ENCODE peak calls at places on chromosomes 7 and 10, in seven cellular contexts. One of them, this sample, is unnamed.

GRCh38 chr10:131636841-131637724 is 263.7 kb upstream of the PPP2R2D start:
- DNase-seq in mesendoderm: no peak
- DNase-seq in neuronal stem cell: no peak
- DNase-seq in H9: no peak
- DNase-seq in mesenchymal stem cell: no peak
- DNase-seq in IMR-90: no peak
- DNase-seq in trophoblast cell: no peak
- DNase-seq in this sample: no peak

GRCh38 chr7:16609842-16610450 is 35.6 kb downstream of the ANKMY2 start:
- DNase-seq in mesenchymal stem cell: no peak
- DNase-seq in H9: no peak
- DNase-seq in neuronal stem cell: no peak
- DNase-seq in mesendoderm: no peak
- DNase-seq in trophoblast cell: no peak
- DNase-seq in IMR-90: no peak
- DNase-seq in this sample: no peak

GRCh38 chr10:77744249-77744648 is 106.6 kb upstream of the KCNMA1 start:
- DNase-seq in H9: no peak
- DNase-seq in trophoblast cell: peak; percentile 79
- DNase-seq in neuronal stem cell: no peak
- DNase-seq in mesenchymal stem cell: peak; percentile 38
- DNase-seq in mesendoderm: no peak
- DNase-seq in IMR-90: no peak
- DNase-seq in this sample: no peak

GRCh38 chr10:21194510-21194993 is 297.4 kb upstream of the NEBL start:
- DNase-seq in trophoblast cell: peak; percentile 40
- DNase-seq in IMR-90: no peak
- DNase-seq in mesenchymal stem cell: peak; percentile 17
- DNase-seq in neuronal stem cell: no peak
- DNase-seq in H9: no peak
- DNase-seq in mesendoderm: no peak
- DNase-seq in this sample: no peak

GRCh38 chr7:111763221-111763791 is 201.0 kb upstream of the IMMP2L start:
- DNase-seq in mesenchymal stem cell: peak; percentile 68
- DNase-seq in H9: peak; percentile 47
- DNase-seq in IMR-90: peak; percentile 71
- DNase-seq in neuronal stem cell: peak; percentile 38
- DNase-seq in trophoblast cell: peak; percentile 62
- DNase-seq in mesendoderm: peak; percentile 71
- DNase-seq in this sample: no peak

GRCh38 chr7:100827330-100828226 is at the start of gene EPHB4:
- DNase-seq in IMR-90: peak; percentile 86
- DNase-seq in trophoblast cell: peak; percentile 39
- DNase-seq in mesendoderm: peak; percentile 97
- DNase-seq in neuronal stem cell: peak; percentile 90
- DNase-seq in mesenchymal stem cell: peak; percentile 91
- DNase-seq in H9: peak; percentile 94
- DNase-seq in this sample: no peak

GRCh38 chr7:7686806-7687205 is 31.6 kb downstream of the RPA3 start:
- DNase-seq in neuronal stem cell: no peak
- DNase-seq in mesendoderm: no peak
- DNase-seq in trophoblast cell: no peak
- DNase-seq in IMR-90: no peak
- DNase-seq in H9: no peak
- DNase-seq in mesenchymal stem cell: no peak
- DNase-seq in this sample: no peak

GRCh38 chr7:2738766-2739549 is 51.0 kb downstream of the AMZ1 start:
- DNase-seq in IMR-90: no peak
- DNase-seq in mesendoderm: no peak
- DNase-seq in neuronal stem cell: no peak
- DNase-seq in trophoblast cell: no peak
- DNase-seq in mesenchymal stem cell: no peak
- DNase-seq in H9: peak; percentile 23
- DNase-seq in this sample: peak; percentile 33

GRCh38 chr7:35286986-35287385 is 33.1 kb upstream of the TBX20 start:
- DNase-seq in mesenchymal stem cell: no peak
- DNase-seq in trophoblast cell: no peak
- DNase-seq in neuronal stem cell: no peak
- DNase-seq in H9: no peak
- DNase-seq in IMR-90: no peak
- DNase-seq in mesendoderm: no peak
- DNase-seq in this sample: no peak

GRCh38 chr10:23344251-23344841 is at the start of gene C10orf67:
- DNase-seq in neuronal stem cell: peak; percentile 32
- DNase-seq in mesenchymal stem cell: peak; percentile 49
- DNase-seq in IMR-90: peak; percentile 39
- DNase-seq in trophoblast cell: peak; percentile 77
- DNase-seq in H9: peak; percentile 62
- DNase-seq in mesendoderm: peak; percentile 75
- DNase-seq in this sample: peak; percentile 70

GRCh38 chr7:3481435-3481834 is 180.4 kb downstream of the SDK1 start:
- DNase-seq in IMR-90: no peak
- DNase-seq in mesendoderm: no peak
- DNase-seq in mesenchymal stem cell: no peak
- DNase-seq in H9: no peak
- DNase-seq in trophoblast cell: no peak
- DNase-seq in neuronal stem cell: no peak
- DNase-seq in this sample: no peak

GRCh38 chr10:14383266-14383665 is 52.5 kb upstream of the FRMD4A start:
- DNase-seq in neuronal stem cell: no peak
- DNase-seq in IMR-90: peak; percentile 60
- DNase-seq in mesendoderm: peak; percentile 21
- DNase-seq in H9: no peak
- DNase-seq in mesenchymal stem cell: peak; percentile 17
- DNase-seq in trophoblast cell: peak; percentile 12
- DNase-seq in this sample: no peak

GRCh38 chr10:128868481-128868880 is 598.6 kb upstream of the MGMT start:
- DNase-seq in trophoblast cell: no peak
- DNase-seq in mesenchymal stem cell: no peak
- DNase-seq in neuronal stem cell: no peak
- DNase-seq in mesendoderm: no peak
- DNase-seq in IMR-90: no peak
- DNase-seq in H9: no peak
- DNase-seq in this sample: peak; percentile 8

GRCh38 chr7:44087914-44088838 is 5.8 kb upstream of the POLM start:
- DNase-seq in trophoblast cell: no peak
- DNase-seq in mesendoderm: no peak
- DNase-seq in neuronal stem cell: no peak
- DNase-seq in H9: no peak
- DNase-seq in IMR-90: peak; percentile 81
- DNase-seq in mesenchymal stem cell: no peak
- DNase-seq in this sample: no peak

GRCh38 chr7:145169908-145170307 is 334.1 kb upstream of the TPK1 start:
- DNase-seq in mesendoderm: peak; percentile 28
- DNase-seq in IMR-90: no peak
- DNase-seq in mesenchymal stem cell: no peak
- DNase-seq in neuronal stem cell: no peak
- DNase-seq in trophoblast cell: no peak
- DNase-seq in H9: no peak
- DNase-seq in this sample: no peak

GRCh38 chr10:63976538-63976937 is 455.3 kb downstream of the REEP3 start:
- DNase-seq in H9: peak; percentile 71
- DNase-seq in trophoblast cell: peak; percentile 72
- DNase-seq in neuronal stem cell: peak; percentile 29
- DNase-seq in IMR-90: peak; percentile 6
- DNase-seq in mesenchymal stem cell: peak; percentile 9
- DNase-seq in mesendoderm: peak; percentile 75
- DNase-seq in this sample: no peak

GRCh38 chr7:34739651-34740300 is 81.8 kb downstream of the NPSR1 start:
- DNase-seq in mesenchymal stem cell: no peak
- DNase-seq in IMR-90: no peak
- DNase-seq in H9: no peak
- DNase-seq in trophoblast cell: no peak
- DNase-seq in mesendoderm: no peak
- DNase-seq in neuronal stem cell: no peak
- DNase-seq in this sample: no peak

GRCh38 chr7:105768898-105769507 is 107.4 kb downstream of the ATXN7L1 start:
- DNase-seq in trophoblast cell: peak; percentile 93
- DNase-seq in mesenchymal stem cell: no peak
- DNase-seq in H9: no peak
- DNase-seq in mesendoderm: no peak
- DNase-seq in IMR-90: no peak
- DNase-seq in neuronal stem cell: no peak
- DNase-seq in this sample: no peak

GRCh38 chr7:101567231-101567630 is 61.9 kb downstream of the MYL10 start:
- DNase-seq in IMR-90: no peak
- DNase-seq in mesenchymal stem cell: no peak
- DNase-seq in neuronal stem cell: peak; percentile 27
- DNase-seq in mesendoderm: no peak
- DNase-seq in H9: peak; percentile 31
- DNase-seq in trophoblast cell: no peak
- DNase-seq in this sample: no peak

GRCh38 chr7:84510501-84510900 is 315.9 kb upstream of the SEMA3A start:
- DNase-seq in IMR-90: peak; percentile 78
- DNase-seq in trophoblast cell: peak; percentile 15
- DNase-seq in neuronal stem cell: no peak
- DNase-seq in mesenchymal stem cell: peak; percentile 46
- DNase-seq in mesendoderm: no peak
- DNase-seq in H9: no peak
- DNase-seq in this sample: no peak

GRCh38 chr7:1497293-1497927 is 6.8 kb downstream of the INTS1 start:
- DNase-seq in H9: no peak
- DNase-seq in neuronal stem cell: no peak
- DNase-seq in mesenchymal stem cell: no peak
- DNase-seq in IMR-90: no peak
- DNase-seq in mesendoderm: no peak
- DNase-seq in trophoblast cell: no peak
- DNase-seq in this sample: no peak
- H2BK5ac ChIP-seq in H9: no peak overlapping the region
- H2BK5ac ChIP-seq in neuronal stem cell: no peak overlapping the region
- H2BK5ac ChIP-seq in mesenchymal stem cell: no peak overlapping the region
- H2BK5ac ChIP-seq in IMR-90: no peak overlapping the region
- H2BK5ac ChIP-seq in mesendoderm: no peak overlapping the region
- H2BK5ac ChIP-seq in trophoblast cell: no peak overlapping the region
- H2BK5ac ChIP-seq in this sample: no peak overlapping the region

GRCh38 chr10:73858750-73859439 is 15.5 kb downstream of the CAMK2G start:
- DNase-seq in mesendoderm: no peak
- DNase-seq in IMR-90: no peak
- DNase-seq in H9: no peak
- DNase-seq in trophoblast cell: no peak
- DNase-seq in neuronal stem cell: no peak
- DNase-seq in mesenchymal stem cell: no peak
- DNase-seq in this sample: no peak

GRCh38 chr10:73857446-73857845 is 16.9 kb downstream of the CAMK2G start:
- DNase-seq in mesenchymal stem cell: no peak
- DNase-seq in neuronal stem cell: no peak
- DNase-seq in IMR-90: no peak
- DNase-seq in trophoblast cell: no peak
- DNase-seq in H9: no peak
- DNase-seq in mesendoderm: no peak
- DNase-seq in this sample: no peak

GRCh38 chr10:73858013-73858708 is 16.2 kb downstream of the CAMK2G start:
- DNase-seq in trophoblast cell: no peak
- DNase-seq in IMR-90: no peak
- DNase-seq in mesenchymal stem cell: no peak
- DNase-seq in mesendoderm: no peak
- DNase-seq in neuronal stem cell: no peak
- DNase-seq in H9: no peak
- DNase-seq in this sample: no peak

GRCh38 chr10:73860050-73860491 is 14.3 kb downstream of the CAMK2G start:
- DNase-seq in mesenchymal stem cell: no peak
- DNase-seq in trophoblast cell: no peak
- DNase-seq in neuronal stem cell: no peak
- DNase-seq in H9: no peak
- DNase-seq in mesendoderm: no peak
- DNase-seq in IMR-90: no peak
- DNase-seq in this sample: no peak

DNA sequence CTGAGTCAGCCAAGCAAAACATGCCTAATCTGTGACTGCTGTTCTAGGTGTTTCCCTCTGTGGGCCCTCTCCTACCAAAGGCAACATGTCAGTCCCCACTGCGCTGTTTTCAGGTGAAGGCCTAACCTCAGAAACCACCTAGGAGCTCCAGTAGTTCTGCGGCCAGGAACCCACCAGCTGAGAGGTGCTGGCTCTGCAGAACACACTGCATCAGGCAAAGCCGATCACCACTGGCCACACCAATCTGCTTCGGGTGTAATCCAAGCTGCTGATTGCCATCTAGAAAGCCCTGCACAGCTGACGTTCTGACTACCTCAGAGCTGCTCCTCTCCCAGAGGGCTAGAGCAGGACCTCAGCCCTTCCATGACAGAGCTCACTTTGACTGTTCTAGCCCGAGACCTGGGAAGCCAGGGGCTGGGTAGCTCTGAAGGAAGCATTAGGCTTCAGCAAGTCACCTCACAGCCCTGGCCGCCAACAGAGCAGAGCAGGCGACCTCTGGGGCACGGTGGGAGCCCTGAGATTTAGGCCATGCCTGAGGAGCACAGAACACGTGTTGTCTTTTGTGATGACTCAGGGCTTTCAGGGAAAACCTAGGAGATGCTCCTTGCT is 14.8 kb downstream of the CAMK2G start:
- DNase-seq in trophoblast cell: no peak
- DNase-seq in neuronal stem cell: no peak
- DNase-seq in mesendoderm: no peak
- DNase-seq in H9: no peak
- DNase-seq in IMR-90: no peak
- DNase-seq in mesenchymal stem cell: no peak
- DNase-seq in this sample: no peak
- H2BK5ac ChIP-seq in trophoblast cell: no peak overlapping the region
- H2BK5ac ChIP-seq in neuronal stem cell: no peak overlapping the region
- H2BK5ac ChIP-seq in mesendoderm: no peak overlapping the region
- H2BK5ac ChIP-seq in H9: no peak overlapping the region
- H2BK5ac ChIP-seq in IMR-90: no peak overlapping the region
- H2BK5ac ChIP-seq in mesenchymal stem cell: no peak overlapping the region
- H2BK5ac ChIP-seq in this sample: no peak overlapping the region

GRCh38 chr7:137961200-137962177 is 40.4 kb downstream of the CREB3L2 start:
- DNase-seq in neuronal stem cell: no peak
- DNase-seq in trophoblast cell: no peak
- DNase-seq in mesendoderm: no peak
- DNase-seq in mesenchymal stem cell: no peak
- DNase-seq in H9: no peak
- DNase-seq in IMR-90: peak; percentile 53
- DNase-seq in this sample: no peak

GRCh38 chr7:137962491-137962874 is 39.4 kb downstream of the CREB3L2 start:
- DNase-seq in mesenchymal stem cell: no peak
- DNase-seq in H9: no peak
- DNase-seq in mesendoderm: no peak
- DNase-seq in trophoblast cell: no peak
- DNase-seq in neuronal stem cell: no peak
- DNase-seq in IMR-90: no peak
- DNase-seq in this sample: no peak

GRCh38 chr7:137958593-137959431 is 43.1 kb downstream of the CREB3L2 start:
- DNase-seq in trophoblast cell: peak; percentile 88
- DNase-seq in mesendoderm: no peak
- DNase-seq in H9: no peak
- DNase-seq in mesenchymal stem cell: peak; percentile 55
- DNase-seq in IMR-90: no peak
- DNase-seq in neuronal stem cell: no peak
- DNase-seq in this sample: no peak

GRCh38 chr7:137957887-137958286 is 44.0 kb downstream of the CREB3L2 start:
- DNase-seq in trophoblast cell: peak; percentile 64
- DNase-seq in mesendoderm: peak; percentile 57
- DNase-seq in H9: no peak
- DNase-seq in IMR-90: no peak
- DNase-seq in mesenchymal stem cell: peak; percentile 80
- DNase-seq in neuronal stem cell: no peak
- DNase-seq in this sample: no peak

GRCh38 chr7:137959987-137960386 is 41.9 kb downstream of the CREB3L2 start:
- DNase-seq in H9: no peak
- DNase-seq in mesendoderm: no peak
- DNase-seq in mesenchymal stem cell: no peak
- DNase-seq in trophoblast cell: no peak
- DNase-seq in IMR-90: no peak
- DNase-seq in neuronal stem cell: no peak
- DNase-seq in this sample: no peak
- H2BK5ac ChIP-seq in H9: no peak overlapping the region
- H2BK5ac ChIP-seq in mesendoderm: no peak overlapping the region
- H2BK5ac ChIP-seq in mesenchymal stem cell: no peak overlapping the region
- H2BK5ac ChIP-seq in trophoblast cell: no peak overlapping the region
- H2BK5ac ChIP-seq in IMR-90: no peak overlapping the region
- H2BK5ac ChIP-seq in neuronal stem cell: no peak overlapping the region
- H2BK5ac ChIP-seq in this sample: no peak overlapping the region

GRCh38 chr7:157541295-157541608 is 204.4 kb downstream of the DNAJB6 start:
- DNase-seq in mesenchymal stem cell: no peak
- DNase-seq in trophoblast cell: no peak
- DNase-seq in neuronal stem cell: no peak
- DNase-seq in IMR-90: no peak
- DNase-seq in H9: no peak
- DNase-seq in mesendoderm: no peak
- DNase-seq in this sample: no peak
- H2BK5ac ChIP-seq in mesenchymal stem cell: no peak overlapping the region
- H2BK5ac ChIP-seq in trophoblast cell: no peak overlapping the region
- H2BK5ac ChIP-seq in neuronal stem cell: no peak overlapping the region
- H2BK5ac ChIP-seq in IMR-90: no peak overlapping the region
- H2BK5ac ChIP-seq in H9: no peak overlapping the region
- H2BK5ac ChIP-seq in mesendoderm: no peak overlapping the region
- H2BK5ac ChIP-seq in this sample: no peak overlapping the region